ENCODE peak calls at places on chromosomes 4 and X, in eight cellular contexts. X is body of pancreas; Q is suprapubic skin; G is heart right ventricle; W is CD4-positive, alpha-beta T cell; P is AG10803; R is endothelial cell of umbilical vein; K is lower leg skin. H is an unnamed sample.

GRCh38 chrX:29852767-29853166 is 362.6 kb upstream of the MAGEB2 start:
- DNase-seq in K (no peak), R (no peak), G (no peak), X (no peak), W (no peak), P (peak), Q (no peak), H (no peak)

GRCh38 chr4:14856076-14856926 is 146.0 kb upstream of the CPEB2 start:
- DNase-seq in G (no peak), K (peak), W (no peak), R (peak), X (no peak), Q (no peak), P (peak), H (no peak)

GRCh38 chrX:46311581-46312120 is 233.6 kb downstream of the ZNF674 start:
- DNase-seq in R (no peak), X (no peak), G (no peak), P (peak), Q (no peak), K (no peak), W (no peak), H (no peak)

GRCh38 chr4:119715490-119716445 is 87.2 kb upstream of the PDE5A start:
- DNase-seq in X (no peak), P (no peak), R (no peak), K (no peak), Q (no peak), W (no peak), G (no peak), H (no peak)

GRCh38 chrX:100829730-100830129 is 9.5 kb downstream of the CSTF2 start:
- DNase-seq in K (no peak), R (peak), P (peak), W (no peak), G (no peak), X (no peak), Q (no peak), H (no peak)

GRCh38 chrX:36431819-36432218 is 512.3 kb downstream of the CFAP47 start:
- DNase-seq in P (no peak), X (no peak), Q (no peak), K (no peak), W (no peak), G (no peak), R (no peak), H (no peak)

GRCh38 chr4:3531306-3531886 is 826 bp downstream of the LRPAP1 start:
- DNase-seq in P (peak), R (no peak), Q (no peak), W (no peak), G (no peak), X (no peak), K (no peak), H (no peak)

GRCh38 chr4:75935628-75936027 is 5.2 kb downstream of the NAAA start:
- DNase-seq in G (no peak), R (no peak), W (no peak), K (no peak), P (no peak), X (no peak), Q (no peak), H (no peak)

GRCh38 chrX:69603566-69604194 is 12.2 kb upstream of the EDA start:
- DNase-seq in W (no peak), R (no peak), K (no peak), Q (no peak), P (peak), G (no peak), X (no peak), H (peak)

GRCh38 chrX:23003121-23003520 is 3.4 kb downstream of the DDX53 start:
- DNase-seq in X (no peak), R (peak), Q (no peak), K (no peak), W (no peak), G (no peak), P (peak), H (no peak)

GRCh38 chr4:143329985-143330384 is 6.7 kb upstream of the GAB1 start:
- DNase-seq in G (no peak), R (no peak), W (no peak), X (no peak), K (no peak), Q (no peak), P (no peak), H (no peak)

GRCh38 chrX:78759081-78759480 is 11.6 kb downstream of the LPAR4 start:
- DNase-seq in Q (no peak), P (no peak), G (no peak), R (no peak), K (no peak), W (no peak), X (no peak), H (no peak)

GRCh38 chr4:678331-678734 is 4.0 kb downstream of the MYL5 start:
- DNase-seq in R (no peak), Q (peak), G (no peak), K (no peak), W (no peak), X (no peak), P (no peak), H (no peak)

GRCh38 chrX:120499301-120500097 is 30.4 kb upstream of the LAMP2 start:
- DNase-seq in G (peak), W (no peak), K (no peak), Q (no peak), X (no peak), P (peak), R (no peak), H (no peak)

GRCh38 chr4:17707671-17708070 is 73.8 kb downstream of the FAM184B start:
- DNase-seq in K (no peak), R (no peak), X (no peak), G (no peak), W (no peak), Q (no peak), P (no peak), H (no peak)

GRCh38 chr4:52135166-52135565 is 84.1 kb downstream of the SPATA18 start:
- DNase-seq in K (no peak), X (no peak), P (no peak), Q (no peak), G (no peak), R (no peak), W (no peak), H (no peak)

GRCh38 chr4:40750461-40751258 is 905 bp downstream of the NSUN7 start:
- DNase-seq in X (peak), W (no peak), P (peak), K (no peak), Q (no peak), R (peak), G (no peak), H (peak)

GRCh38 chrX:39480966-39481365 is 616.8 kb downstream of the BCOR start:
- DNase-seq in W (no peak), G (no peak), P (no peak), K (no peak), R (no peak), X (no peak), Q (no peak), H (no peak)

GRCh38 chr4:677431-678293 is 3.3 kb downstream of the MYL5 start:
- DNase-seq in X (peak), P (peak), R (no peak), K (no peak), G (no peak), W (no peak), Q (peak), H (no peak)

GRCh38 chr4:47075241-47075640 is 43.9 kb downstream of the GABRB1 start:
- DNase-seq in P (no peak), K (no peak), W (no peak), Q (no peak), X (no peak), R (peak), G (no peak), H (no peak)

GRCh38 chr4:4852591-4853362 is 6.7 kb upstream of the MSX1 start:
- DNase-seq in R (peak), Q (no peak), G (no peak), K (peak), P (peak), W (no peak), X (no peak), H (peak)

GRCh38 chr4:173334891-173335754 is 965 bp upstream of the HMGB2 start:
- DNase-seq in W (no peak), Q (no peak), X (peak), G (peak), K (peak), R (peak), P (peak), H (peak)

GRCh38 chr4:147340111-147340510 is 140.8 kb upstream of the EDNRA start:
- DNase-seq in R (peak), P (peak), Q (no peak), G (no peak), X (no peak), W (no peak), K (no peak), H (no peak)

GRCh38 chr4:128285085-128286023 is 2.3 kb downstream of the PGRMC2 start:
- DNase-seq in K (peak), Q (no peak), X (no peak), W (no peak), G (no peak), R (peak), P (peak), H (no peak)

GRCh38 chr4:82774711-82775171 is 23.9 kb downstream of the SCD5 start:
- DNase-seq in K (no peak), G (no peak), W (no peak), R (no peak), Q (no peak), P (peak), X (no peak), H (peak)

GRCh38 chr4:73704314-73705055 is 35.9 kb upstream of the CXCL8 start:
- DNase-seq in G (no peak), R (peak), W (no peak), Q (no peak), P (peak), X (peak), K (peak), H (no peak)

GRCh38 chr4:76539979-76540378 is 105.0 kb downstream of the SHROOM3 start:
- DNase-seq in G (no peak), W (no peak), Q (no peak), P (peak), R (no peak), X (no peak), K (no peak), H (no peak)

GRCh38 chr4:60913646-60914045 is 286.5 kb upstream of the ADGRL3 start:
- DNase-seq in K (no peak), R (no peak), G (no peak), P (no peak), W (no peak), X (no peak), Q (no peak), H (no peak)

GRCh38 chr4:107931775-107932321 is 499 bp downstream of the CYP2U1 start:
- DNase-seq in X (no peak), W (no peak), P (no peak), Q (peak), K (peak), R (no peak), G (no peak), H (no peak)

GRCh38 chrX:104113237-104113965 is 1.1 kb downstream of the ZCCHC18 start:
- DNase-seq in X (peak), G (peak), P (peak), K (peak), W (peak), R (peak), Q (no peak), H (peak)

GRCh38 chr4:67721770-67722597 is 21.0 kb upstream of the UBA6 start:
- DNase-seq in P (peak), R (peak), Q (no peak), X (no peak), G (no peak), K (no peak), W (no peak), H (no peak)

GRCh38 chr4:113160548-113160947 is 111.1 kb downstream of the ANK2 start:
- DNase-seq in Q (no peak), W (no peak), X (no peak), G (no peak), R (no peak), K (no peak), P (no peak), H (no peak)

GRCh38 chrX:12011075-12011474 is 127.2 kb upstream of the FRMPD4 start:
- DNase-seq in Q (no peak), P (peak), W (no peak), K (no peak), G (no peak), R (no peak), X (no peak), H (no peak)

DNA sequence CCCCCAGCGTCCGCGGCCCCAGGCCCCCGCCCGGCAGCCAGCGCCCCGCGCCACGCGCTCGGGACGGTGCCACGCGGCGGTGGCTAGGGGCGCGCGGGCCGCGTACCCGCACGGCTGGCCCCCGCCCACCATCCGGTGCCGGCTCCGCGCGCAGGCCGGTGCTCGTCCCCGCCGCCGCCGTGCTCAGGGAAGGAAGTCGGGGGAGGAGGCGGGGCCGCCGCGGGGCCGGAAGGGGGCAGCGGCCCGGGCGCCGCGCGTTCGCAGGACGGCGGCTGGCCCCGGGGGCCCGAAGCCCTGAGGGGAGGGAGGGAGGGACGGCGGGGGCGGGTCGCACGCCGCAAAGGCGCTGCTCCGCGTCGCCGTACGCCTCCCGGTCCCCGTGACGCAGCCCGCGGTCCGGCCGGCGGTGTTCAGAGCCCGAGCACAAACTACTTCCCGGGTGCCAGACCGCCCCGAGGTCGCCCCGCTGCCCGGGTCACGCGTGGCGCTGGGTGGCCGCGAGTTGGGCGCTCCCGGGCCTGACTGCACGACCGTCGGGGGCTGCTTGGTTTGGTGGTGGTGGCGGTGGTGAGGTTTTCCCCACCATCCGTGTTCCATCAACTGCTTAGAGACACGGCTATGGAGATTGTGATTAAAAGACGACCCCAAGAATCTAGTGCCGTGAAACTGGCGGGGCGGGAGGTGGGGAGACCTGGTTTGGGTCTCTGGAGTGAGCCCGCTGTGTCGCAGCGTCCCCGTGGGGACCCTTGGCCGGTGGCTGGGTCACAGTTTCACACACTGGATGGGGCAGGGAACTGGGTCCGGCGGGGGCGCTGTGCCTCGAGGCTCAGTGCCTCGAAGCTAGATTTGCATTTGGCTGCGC is at the start of gene DCTD:
- DNase-seq in K (peak), G (peak), X (peak), W (peak), P (peak), R (peak), Q (no peak), H (peak)
- TF ChIP-seq CTCF in K (no peak), G (no peak), X (no peak), W (peak), P (peak), R (peak), Q (no peak), H (no peak)

GRCh38 chr4:98467627-98468072 is 190.8 kb downstream of the TSPAN5 start:
- DNase-seq in G (peak), R (peak), Q (peak), P (peak), X (peak), K (peak), W (peak), H (peak)
- TF ChIP-seq CTCF in G (peak), R (peak), Q (peak), P (peak), X (peak), K (peak), W (peak), H (peak)

GRCh38 chrX:139972113-139972512 is 6.8 kb upstream of the CXorf66 start:
- DNase-seq in Q (no peak), G (no peak), X (no peak), P (no peak), W (no peak), R (no peak), K (no peak), H (no peak)

GRCh38 chrX:139969286-139969685 is 4.0 kb upstream of the CXorf66 start:
- DNase-seq in P (no peak), X (no peak), Q (no peak), G (no peak), R (no peak), K (no peak), W (no peak), H (no peak)

GRCh38 chrX:139971394-139971749 is 6.1 kb upstream of the CXorf66 start:
- DNase-seq in K (no peak), W (no peak), X (no peak), R (no peak), P (no peak), Q (no peak), G (no peak), H (no peak)

GRCh38 chrX:139965421-139965820 is at the start of gene CXorf66:
- DNase-seq in G (no peak), K (no peak), W (no peak), R (no peak), Q (no peak), X (no peak), P (no peak), H (no peak)

GRCh38 chrX:139967300-139967699 is 2.0 kb upstream of the CXorf66 start:
- DNase-seq in R (no peak), W (no peak), Q (no peak), K (no peak), X (no peak), G (no peak), P (no peak), H (no peak)
- TF ChIP-seq CTCF in R (peak), W (no peak), Q (no peak), K (no peak), X (no peak), G (no peak), P (peak), H (no peak)

DNA sequence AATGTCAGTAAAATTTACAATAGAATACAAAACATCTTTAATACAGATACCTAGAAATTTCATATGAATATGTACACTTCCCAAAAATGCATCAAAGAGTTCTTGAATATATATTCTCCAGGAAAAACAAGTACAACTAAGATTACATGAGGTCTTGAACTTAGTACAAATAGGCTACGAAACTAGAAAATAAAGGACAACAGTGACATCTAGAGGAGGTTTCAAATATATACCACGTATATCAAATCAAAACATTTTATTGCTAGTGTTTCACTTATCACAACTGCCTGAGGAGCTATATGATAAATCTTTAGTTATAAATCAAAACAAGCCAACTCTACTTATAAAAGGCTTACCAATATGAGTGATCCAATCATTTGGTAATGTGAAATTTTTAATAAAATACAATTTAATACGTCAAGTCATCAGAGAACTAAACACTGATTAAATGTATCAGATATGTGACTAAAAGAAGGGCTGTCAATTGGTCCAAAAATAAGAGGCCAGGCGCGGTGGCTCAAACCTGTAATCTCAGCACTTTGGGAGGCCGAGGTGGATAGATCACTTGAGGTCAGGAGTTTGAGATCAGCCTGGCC is 36.6 kb downstream of the ANAPC10 start:
- DNase-seq in P (peak), G (no peak), W (no peak), K (no peak), Q (no peak), X (no peak), R (peak), H (no peak)
- TF ChIP-seq CTCF in P (peak), G (peak), W (peak), K (no peak), Q (peak), X (no peak), R (no peak), H (peak)

GRCh38 chrX:77597090-77597489 is 149.9 kb downstream of the FGF16 start:
- DNase-seq in P (peak), G (no peak), Q (no peak), R (peak), K (no peak), W (no peak), X (no peak), H (no peak)
- TF ChIP-seq CTCF in P (peak), G (peak), Q (no peak), R (peak), K (no peak), W (no peak), X (no peak), H (no peak)

GRCh38 chrX:145848451-145848850 is 30.8 kb downstream of the SLITRK2 start:
- DNase-seq in R (no peak), G (no peak), P (no peak), X (no peak), W (no peak), Q (no peak), K (no peak), H (no peak)

GRCh38 chrX:145848857-145849256 is 31.2 kb downstream of the SLITRK2 start:
- DNase-seq in Q (no peak), K (no peak), X (no peak), G (no peak), R (no peak), W (no peak), P (no peak), H (no peak)

GRCh38 chrX:145843196-145843595 is 25.6 kb downstream of the SLITRK2 start:
- DNase-seq in X (no peak), K (no peak), Q (no peak), R (no peak), G (no peak), W (no peak), P (no peak), H (peak)

GRCh38 chrX:145844886-145845285 is 27.3 kb downstream of the SLITRK2 start:
- DNase-seq in W (no peak), G (no peak), K (no peak), Q (no peak), P (no peak), X (no peak), R (no peak), H (no peak)
- TF ChIP-seq CTCF in W (no peak), G (no peak), K (no peak), Q (no peak), P (no peak), X (no peak), R (no peak), H (no peak)

GRCh38 chrX:133922390-133922772 is 63.0 kb downstream of the GPC3 start:
- DNase-seq in X (no peak), K (no peak), G (no peak), W (no peak), P (no peak), R (no peak), Q (no peak), H (no peak)

GRCh38 chrX:133921084-133921483 is 64.3 kb downstream of the GPC3 start:
- DNase-seq in R (no peak), K (no peak), Q (no peak), W (no peak), P (no peak), G (no peak), X (no peak), H (no peak)

GRCh38 chrX:133923113-133923512 is 62.3 kb downstream of the GPC3 start:
- DNase-seq in W (no peak), X (no peak), R (no peak), P (no peak), K (no peak), G (no peak), Q (no peak), H (no peak)

GRCh38 chrX:133923548-133923947 is 61.8 kb downstream of the GPC3 start:
- DNase-seq in G (no peak), K (no peak), Q (no peak), P (no peak), R (no peak), W (no peak), X (no peak), H (no peak)

DNA sequence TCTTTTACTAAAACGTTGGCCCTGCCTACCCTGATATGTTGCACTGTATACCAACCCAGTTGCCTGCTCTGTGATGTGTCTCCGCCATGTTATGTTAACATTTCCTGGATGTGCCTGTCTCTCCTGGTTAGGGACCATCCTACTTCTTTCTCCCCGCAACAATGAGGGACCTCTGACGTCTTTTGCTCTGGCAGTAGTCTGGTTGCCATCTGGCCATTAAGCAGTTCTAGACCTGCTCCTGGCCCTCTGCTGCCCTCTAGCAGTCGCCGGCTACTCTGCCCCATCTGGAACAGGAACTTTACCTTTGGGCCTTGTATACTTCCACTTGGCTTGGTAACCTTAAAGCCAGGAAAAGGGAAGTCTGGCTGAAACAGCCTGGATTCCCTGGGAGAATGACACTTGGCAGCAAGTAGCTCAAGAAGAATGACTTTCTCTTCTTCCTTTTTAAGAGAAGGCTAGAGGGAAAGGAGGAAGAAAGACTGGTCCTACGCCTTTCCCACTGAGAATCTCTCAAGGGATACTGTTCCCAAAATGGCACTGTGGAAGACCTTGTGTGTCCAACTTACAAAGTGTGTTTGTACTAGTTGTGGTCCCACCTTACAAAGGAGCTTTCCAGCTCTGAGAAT is 63.5 kb downstream of the GPC3 start:
- DNase-seq in K (no peak), R (peak), P (peak), X (peak), Q (no peak), W (peak), G (peak), H (peak)
- TF ChIP-seq CTCF in K (no peak), R (peak), P (peak), X (peak), Q (peak), W (no peak), G (peak), H (peak)